ENCODE peak calls at places on chromosomes 12 and 14, in eight cellular contexts. I is epithelial cell of esophagus, U is adrenal gland, D is prostate gland, A is astrocyte of the cerebellum, V is GM12865, Y is cardiac fibroblast, P is fibroblast of mammary gland. E is an unnamed sample.
A peak's percentile ranks its signal among the peaks of the same experiment; 100 is the strongest.

GRCh38 chr12:105085537-105085936 is 1.3 kb upstream of the ALDH1L2 start:
- DNase-seq in I (no peak), U (no peak), D (no peak), A (no peak), V (no peak), Y (no peak), P (no peak), E (no peak)

GRCh38 chr12:47561746-47562145 is 144.1 kb downstream of the RPAP3 start:
- DNase-seq in I (peak; percentile 74), U (no peak), D (no peak), A (no peak), V (no peak), Y (no peak), P (peak; percentile 13), E (no peak)

GRCh38 chr14:33524244-33524643 is 426.6 kb downstream of the EGLN3 start:
- DNase-seq in I (no peak), U (no peak), D (no peak), A (no peak), V (no peak), Y (no peak), P (no peak), E (no peak)

GRCh38 chr12:115541891-115542361 is 735.6 kb downstream of the MED13L start:
- DNase-seq in I (peak; percentile 19), U (no peak), D (peak; percentile 11), A (peak; percentile 27), V (no peak), Y (no peak), P (peak; percentile 51), E (peak; percentile 33)

GRCh38 chr12:6367065-6367968 is 8.0 kb downstream of the SCNN1A start:
- DNase-seq in I (no peak), U (no peak), D (no peak), A (peak; percentile 43), V (peak; percentile 63), Y (peak; percentile 68), P (peak; percentile 51), E (peak; percentile 52)

GRCh38 chr12:22477894-22478287 is 66.5 kb downstream of the C2CD5 start:
- DNase-seq in I (no peak), U (no peak), D (no peak), A (no peak), V (peak; percentile 12), Y (peak; percentile 69), P (no peak), E (peak; percentile 63)

GRCh38 chr12:3161861-3162260 is 84.7 kb downstream of the TSPAN9 start:
- DNase-seq in I (peak; percentile 17), U (no peak), D (no peak), A (no peak), V (no peak), Y (no peak), P (no peak), E (no peak)

GRCh38 chr14:62667515-62667914 is 377.7 kb downstream of the KCNH5 start:
- DNase-seq in I (peak; percentile 9), U (no peak), D (no peak), A (no peak), V (no peak), Y (no peak), P (no peak), E (no peak)

GRCh38 chr12:29486972-29487371 is 10.5 kb downstream of the OVCH1 start:
- DNase-seq in I (no peak), U (no peak), D (no peak), A (no peak), V (no peak), Y (no peak), P (no peak), E (no peak)

GRCh38 chr12:100867639-100868393 is 73.2 kb downstream of the ANO4 start:
- DNase-seq in I (peak; percentile 80), U (no peak), D (no peak), A (no peak), V (no peak), Y (no peak), P (no peak), E (no peak)

GRCh38 chr12:26149963-26150362 is 25.1 kb upstream of the BHLHE41 start:
- DNase-seq in I (no peak), U (no peak), D (no peak), A (no peak), V (no peak), Y (no peak), P (no peak), E (no peak)

GRCh38 chr12:108611884-108612415 is 14.1 kb upstream of the TMEM119 start:
- DNase-seq in I (peak; percentile 87), U (peak; percentile 68), D (no peak), A (peak; percentile 76), V (peak; percentile 57), Y (peak; percentile 64), P (peak; percentile 99), E (peak; percentile 78)

GRCh38 chr12:122228092-122228491 is 2.2 kb upstream of the DIABLO start:
- DNase-seq in I (no peak), U (peak; percentile 73), D (no peak), A (no peak), V (no peak), Y (no peak), P (no peak), E (no peak)

GRCh38 chr12:89768586-89769482 is 60.2 kb upstream of the ATP2B1 start:
- DNase-seq in I (peak; percentile 99), U (no peak), D (no peak), A (peak; percentile 61), V (no peak), Y (peak; percentile 77), P (peak; percentile 99), E (peak; percentile 86)

GRCh38 chr12:100955139-100955538 is 160.6 kb downstream of the ANO4 start:
- DNase-seq in I (peak; percentile 25), U (no peak), D (no peak), A (peak; percentile 90), V (no peak), Y (peak; percentile 55), P (peak; percentile 59), E (peak; percentile 70)

GRCh38 chr12:1932264-1932777 is 13.9 kb upstream of the CACNA2D4 start:
- DNase-seq in I (no peak), U (peak; percentile 87), D (peak; percentile 34), A (peak; percentile 81), V (peak; percentile 16), Y (peak; percentile 73), P (peak; percentile 12), E (peak; percentile 75)

GRCh38 chr12:6052940-6053329 is 71.5 kb downstream of the VWF start:
- DNase-seq in I (no peak), U (no peak), D (no peak), A (no peak), V (no peak), Y (peak; percentile 35), P (peak; percentile 17), E (peak; percentile 39)

GRCh38 chr12:108969622-108970021 is 51.2 kb downstream of the SVOP start:
- DNase-seq in I (no peak), U (no peak), D (no peak), A (no peak), V (no peak), Y (no peak), P (no peak), E (no peak)

GRCh38 chr12:27015730-27016076 is 1.5 kb upstream of the TM7SF3 start:
- DNase-seq in I (peak; percentile 53), U (no peak), D (no peak), A (no peak), V (peak; percentile 67), Y (peak; percentile 75), P (peak; percentile 62), E (peak; percentile 71)

DNA sequence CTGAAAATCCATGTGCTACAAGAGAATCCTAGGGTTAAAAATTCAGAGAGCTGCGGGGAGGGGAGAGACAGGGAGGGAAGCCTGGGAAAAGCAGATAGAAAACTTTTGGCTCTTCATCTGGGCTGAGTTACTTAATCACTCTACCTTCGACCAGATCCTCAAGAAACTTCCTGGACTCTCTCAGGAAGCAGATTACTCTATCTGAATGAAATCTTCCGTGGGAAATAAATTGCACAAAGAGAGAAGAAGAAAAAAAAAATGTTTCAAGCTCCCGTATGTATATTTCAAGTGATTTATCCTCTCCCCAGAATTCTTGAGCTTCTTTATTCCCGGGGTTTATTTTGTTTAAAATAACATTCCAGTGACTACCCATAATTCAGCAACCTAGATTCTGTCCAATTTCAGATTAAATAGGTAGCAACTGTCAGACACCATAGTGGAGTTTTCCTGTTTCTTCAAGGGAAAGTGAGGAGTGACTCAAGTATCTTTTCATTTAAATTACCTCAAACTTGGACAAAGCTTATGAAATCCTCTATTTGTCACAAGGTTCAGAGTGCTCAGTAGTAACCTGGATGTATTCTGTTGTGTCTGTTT is 163.7 kb downstream of the MYRFL start:
- DNase-seq in I (peak; percentile 51), U (no peak), D (no peak), A (no peak), V (no peak), Y (peak; percentile 83), P (peak; percentile 74), E (peak; percentile 91)
- H3K4me3 ChIP-seq in I (no peak overlapping the region), U (no peak overlapping the region), D (no peak overlapping the region), A (no peak overlapping the region), V (no peak overlapping the region), Y (peak overlapping the region; percentile 8), P (peak overlapping the region; percentile 24), E (no peak overlapping the region)

DNA sequence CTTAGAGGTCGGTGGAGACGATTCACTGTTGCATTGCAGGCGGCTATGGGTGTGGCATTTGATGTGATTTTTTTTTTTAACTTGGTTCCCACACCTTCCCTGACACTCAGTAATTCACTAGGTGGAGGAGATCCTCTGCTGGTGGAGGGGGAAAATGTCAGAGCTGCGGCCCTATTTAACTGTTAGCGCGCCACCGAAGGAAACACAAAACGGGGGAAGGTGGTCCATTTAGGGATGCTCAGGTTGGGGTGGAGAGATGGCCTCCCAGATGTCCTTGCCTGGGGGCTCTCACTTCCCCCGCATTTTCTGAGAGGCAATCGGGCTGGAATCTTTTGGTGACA is 4.3 kb upstream of the HOXC12 start:
- DNase-seq in I (peak; percentile 14), U (no peak), D (no peak), A (no peak), V (no peak), Y (no peak), P (no peak), E (no peak)
- TF ChIP-seq CTCF in I (peak; percentile 30), U (no peak), D (no peak), A (no peak), V (no peak), Y (no peak), P (no peak), E (no peak)

GRCh38 chr12:106304001-106304421 is 1.5 kb downstream of the TCP11L2 start:
- DNase-seq in I (no peak), U (no peak), D (no peak), A (no peak), V (no peak), Y (no peak), P (peak; percentile 24), E (no peak)
- H3K4me3 ChIP-seq in I (no peak overlapping the region), U (no peak overlapping the region), D (peak overlapping the region; percentile 93), A (peak overlapping the region; percentile 95), V (peak overlapping the region; percentile 97), Y (peak overlapping the region; percentile 98), P (peak overlapping the region; percentile 93), E (peak overlapping the region; percentile 97)

DNA sequence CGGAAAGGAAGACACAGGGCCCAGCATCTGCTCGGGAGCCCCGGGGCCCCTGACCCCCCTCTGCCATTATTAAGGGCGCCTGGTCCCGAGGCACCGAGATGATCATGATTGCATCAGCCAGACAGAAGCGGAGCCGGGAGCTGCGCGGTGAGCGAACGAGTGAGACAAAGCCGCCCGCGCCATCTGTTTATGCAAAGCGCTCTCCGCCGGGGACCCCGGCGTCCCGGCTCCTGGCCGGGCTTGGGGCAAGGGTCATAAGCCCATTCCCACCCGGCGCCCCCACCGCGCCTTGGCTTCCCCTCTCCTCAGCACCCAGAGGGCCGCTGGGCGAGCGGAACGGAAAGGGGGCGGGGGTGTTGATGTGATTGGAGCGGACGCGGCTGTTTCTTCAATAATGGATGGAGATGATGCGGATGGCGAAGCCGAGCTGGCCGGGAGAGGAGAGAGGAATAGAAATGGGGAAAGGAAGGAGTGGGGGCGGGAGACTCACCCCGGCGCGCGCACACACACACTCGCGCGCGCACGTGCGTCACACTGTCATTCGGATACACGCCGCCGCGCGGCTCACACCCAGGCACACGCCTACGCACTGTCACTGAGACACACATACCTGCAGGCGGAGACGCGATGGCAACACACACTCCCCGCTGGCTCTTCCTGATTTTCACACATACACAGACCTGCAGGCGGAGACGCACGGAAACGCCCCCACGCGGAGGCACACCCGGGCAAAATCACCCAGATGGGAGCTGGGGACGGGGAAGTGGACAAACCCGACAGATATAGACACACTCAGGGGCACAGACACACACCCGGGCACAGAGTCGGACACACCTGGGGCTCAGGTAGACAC is 10.7 kb downstream of the STAC3 start:
- DNase-seq in I (peak; percentile 77), U (peak; percentile 85), D (peak; percentile 43), A (no peak), V (peak; percentile 79), Y (peak; percentile 49), P (peak; percentile 47), E (peak; percentile 60)
- TF ChIP-seq CTCF in I (no peak), U (no peak), D (no peak), A (no peak), V (no peak), Y (no peak), P (no peak), E (peak; percentile 10)